ENCODE peak calls at places on chromosomes 1 and 21, in six cellular contexts. O, W, A, Z, B and R are unnamed samples. For H3K27me3, the result is how much of the 10 kb centered on the place peaks cover.

GRCh38 chr1:195714248-195714647 is 894.0 kb downstream of the KCNT2 start:
- DNase-seq in O (no peak), W (no peak), A (no peak), Z (no peak), B (no peak), R (no peak)

GRCh38 chr21:28632718-28633408 is 359.8 kb downstream of the LTN1 start:
- DNase-seq in O (no peak), W (no peak), A (no peak), Z (no peak), B (no peak), R (no peak)

GRCh38 chr1:104991702-104992101 is 1242.0 kb downstream of the AMY1C start:
- DNase-seq in O (no peak), W (no peak), A (no peak), Z (no peak), B (no peak), R (no peak)

GRCh38 chr21:45594721-45595489 is 48.6 kb upstream of the PCBP3 start:
- DNase-seq in O (no peak), W (no peak), A (no peak), Z (peak), B (no peak), R (no peak)

GRCh38 chr1:214002472-214002871 is 14.7 kb downstream of the PROX1 start:
- DNase-seq in O (no peak), W (peak), A (no peak), Z (no peak), B (no peak), R (no peak)

GRCh38 chr1:163874070-163874469 is 552.3 kb downstream of the NUF2 start:
- DNase-seq in O (no peak), W (no peak), A (no peak), Z (no peak), B (no peak), R (no peak)

GRCh38 chr1:23555949-23556640 is 3.2 kb downstream of the ID3 start:
- DNase-seq in O (no peak), W (no peak), A (no peak), Z (no peak), B (no peak), R (peak)

GRCh38 chr21:28684351-28684750 is 308.3 kb downstream of the LTN1 start:
- DNase-seq in O (no peak), W (peak), A (no peak), Z (no peak), B (no peak), R (no peak)

GRCh38 chr1:58946390-58946789 is 162.5 kb upstream of the JUN start:
- DNase-seq in O (no peak), W (no peak), A (no peak), Z (no peak), B (no peak), R (no peak)

GRCh38 chr1:2979191-2980072 is 41.8 kb upstream of the ACTRT2 start:
- DNase-seq in O (no peak), W (no peak), A (no peak), Z (peak), B (no peak), R (no peak)

GRCh38 chr1:23178931-23179330 is 10.3 kb upstream of the LUZP1 start:
- DNase-seq in O (no peak), W (no peak), A (no peak), Z (no peak), B (no peak), R (no peak)

GRCh38 chr1:53285546-53285945 is 42.3 kb downstream of the LRP8 start:
- DNase-seq in O (no peak), W (no peak), A (no peak), Z (no peak), B (no peak), R (no peak)

GRCh38 chr21:36976882-36977651 is 10.6 kb upstream of the HLCS start:
- DNase-seq in O (peak), W (no peak), A (no peak), Z (no peak), B (no peak), R (peak)

GRCh38 chr1:18681423-18681835 is 50.8 kb downstream of the PAX7 start:
- DNase-seq in O (no peak), W (no peak), A (no peak), Z (no peak), B (no peak), R (no peak)

GRCh38 chr1:236748471-236748870 is 46.6 kb upstream of the MTR start:
- DNase-seq in O (no peak), W (no peak), A (no peak), Z (no peak), B (no peak), R (no peak)
- TF ChIP-seq CTCF in O (no peak), W (peak), A (no peak), Z (peak), B (no peak), R (no peak)

GRCh38 chr1:244863491-244864252 is 671 bp downstream of the HNRNPU start:
- DNase-seq in O (no peak), W (no peak), A (no peak), Z (peak), B (peak), R (peak)
- TF ChIP-seq POLR2A in O (no peak), W (no peak), A (no peak), Z (peak), B (no peak), R (no peak)

GRCh38 chr1:109478806-109479205 is 4.9 kb upstream of the ATXN7L2 start:
- DNase-seq in O (no peak), W (no peak), A (no peak), Z (no peak), B (peak), R (peak)
- H3K27me3 ChIP-seq in O (under half), W (under half), A (under half), Z (under half), B (under half), R (under half)

GRCh38 chr21:43718872-43719747 is at the start of gene PDXK:
- DNase-seq in O (peak), W (peak), A (peak), Z (peak), B (peak), R (peak)
- TF ChIP-seq CTCF in O (no peak), W (no peak), A (no peak), Z (peak), B (no peak), R (peak)

GRCh38 chr1:212037900-212038299 is 2.4 kb downstream of the DTL start:
- DNase-seq in O (no peak), W (no peak), A (no peak), Z (no peak), B (no peak), R (no peak)

GRCh38 chr1:212030936-212031528 is 4.3 kb downstream of the INTS7 start:
- DNase-seq in O (no peak), W (no peak), A (no peak), Z (no peak), B (no peak), R (no peak)

GRCh38 chr1:212035123-212035834 is at the start of the genes DTL and INTS7:
- DNase-seq in O (peak), W (peak), A (peak), Z (peak), B (peak), R (peak)

GRCh38 chr1:212035835-212036605 is 472 bp downstream of the DTL start:
- DNase-seq in O (no peak), W (no peak), A (no peak), Z (no peak), B (no peak), R (no peak)

DNA sequence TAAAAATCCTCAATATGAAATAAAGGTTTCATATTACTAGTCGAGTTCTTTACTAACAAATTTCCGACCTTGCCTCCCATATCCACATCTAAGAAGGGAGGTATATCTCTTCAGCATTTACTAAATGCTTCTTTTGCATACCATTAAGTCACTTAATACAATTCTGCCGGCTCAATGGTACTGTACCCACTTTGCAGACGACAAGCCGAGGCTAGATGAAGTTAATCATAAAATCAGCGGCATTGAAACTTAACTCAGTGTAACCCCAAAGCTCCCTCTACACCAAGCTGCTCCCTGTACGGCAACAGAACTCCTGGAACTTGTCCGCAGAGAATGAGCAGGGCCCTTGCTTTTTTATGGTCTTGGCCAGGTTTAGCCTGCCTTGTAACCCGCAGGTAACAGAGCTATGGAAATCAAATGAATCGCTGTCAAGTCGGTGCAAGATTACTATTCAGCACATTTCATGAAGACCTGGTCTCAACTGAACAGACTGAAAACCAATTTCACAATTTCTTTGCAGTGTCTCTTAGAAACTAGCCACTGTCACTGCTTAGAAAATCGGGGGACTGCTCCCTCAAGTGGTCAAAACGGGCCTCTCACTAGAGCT is 738 bp downstream of the INTS7 start:
- DNase-seq in O (no peak), W (no peak), A (no peak), Z (no peak), B (no peak), R (no peak)
- TF ChIP-seq POLR2A in O (no peak), W (no peak), A (no peak), Z (no peak), B (no peak), R (no peak)

DNA sequence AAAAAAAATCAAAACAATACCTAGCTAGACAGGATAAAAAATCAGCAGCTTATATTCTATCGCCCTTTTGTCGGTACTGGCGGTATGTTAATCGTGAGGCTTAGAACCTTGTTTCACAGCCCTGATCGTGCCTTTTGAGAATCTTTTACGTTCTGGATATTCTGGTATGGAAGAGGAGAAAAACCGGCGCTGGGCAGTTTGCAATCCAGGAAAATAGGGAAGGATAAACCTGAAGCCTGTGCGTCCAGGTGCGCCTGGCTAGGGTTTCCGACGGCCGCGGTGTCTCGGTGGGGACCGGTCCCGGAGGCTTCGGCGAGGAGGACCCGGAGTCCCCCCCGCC is 276 bp upstream of the SYPL2 start:
- DNase-seq in O (no peak), W (no peak), A (no peak), Z (no peak), B (no peak), R (no peak)
- H3K27me3 ChIP-seq in O (under half), W (under half), A (half or more), Z (under half), B (under half), R (under half)

GRCh38 chr1:235781807-235782206 is 84.9 kb downstream of the LYST start:
- DNase-seq in O (no peak), W (no peak), A (no peak), Z (no peak), B (no peak), R (no peak)

GRCh38 chr1:235779770-235780169 is 86.9 kb downstream of the LYST start:
- DNase-seq in O (no peak), W (no peak), A (no peak), Z (no peak), B (no peak), R (no peak)

GRCh38 chr1:235784950-235785349 is 81.8 kb downstream of the LYST start:
- DNase-seq in O (no peak), W (no peak), A (no peak), Z (no peak), B (no peak), R (no peak)

DNA sequence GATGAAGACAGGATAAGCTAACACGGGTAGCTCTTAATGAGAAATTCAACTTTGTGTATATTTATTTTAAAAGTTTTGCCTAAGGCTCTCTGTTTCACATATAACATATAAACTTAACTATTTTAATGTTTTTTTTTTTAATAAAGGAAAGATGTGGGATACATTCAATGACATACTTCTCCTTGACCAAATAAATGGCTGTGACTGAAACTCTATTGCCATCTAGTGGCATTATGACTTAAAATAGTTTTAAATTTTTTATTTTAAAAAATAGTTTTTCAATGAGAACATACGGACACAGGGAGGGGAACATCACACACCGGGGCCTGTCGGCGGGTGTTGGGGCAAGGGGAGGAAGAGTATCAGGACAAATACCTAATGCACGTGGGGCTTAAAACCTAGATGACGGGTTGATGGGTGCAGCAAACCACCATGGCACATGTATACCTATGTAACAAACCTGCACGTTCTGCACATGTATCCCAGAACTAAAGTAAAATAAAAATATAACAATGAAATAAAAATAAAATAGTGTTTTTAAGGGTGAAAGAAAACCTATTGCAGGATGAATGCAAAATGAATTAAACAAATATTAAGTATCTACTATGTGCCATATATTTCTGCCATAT is 83.4 kb downstream of the LYST start:
- DNase-seq in O (no peak), W (no peak), A (no peak), Z (no peak), B (no peak), R (no peak)
- TF ChIP-seq CTCF in O (no peak), W (peak), A (no peak), Z (peak), B (peak), R (peak)

GRCh38 chr1:212412374-212412773 is 2.3 kb downstream of the PACC1 start:
- DNase-seq in O (no peak), W (no peak), A (no peak), Z (no peak), B (no peak), R (no peak)

GRCh38 chr1:212410231-212410825 is 4.4 kb downstream of the PACC1 start:
- DNase-seq in O (no peak), W (no peak), A (no peak), Z (no peak), B (no peak), R (no peak)

GRCh38 chr1:212413902-212414327 is 771 bp downstream of the PACC1 start:
- DNase-seq in O (no peak), W (no peak), A (no peak), Z (no peak), B (no peak), R (no peak)

GRCh38 chr1:212415107-212415841 is 588 bp upstream of the PACC1 start:
- DNase-seq in O (no peak), W (no peak), A (no peak), Z (no peak), B (no peak), R (no peak)

GRCh38 chr1:212414328-212415106 is at the start of gene PACC1:
- DNase-seq in O (peak), W (peak), A (peak), Z (peak), B (peak), R (peak)
- TF ChIP-seq POLR2A in O (no peak), W (no peak), A (peak), Z (peak), B (peak), R (peak)

GRCh38 chr1:181482521-181483083 is 715 bp upstream of the CACNA1E start:
- DNase-seq in O (no peak), W (no peak), A (no peak), Z (peak), B (peak), R (no peak)
- H3K27me3 ChIP-seq in O (under half), W (half or more), A (half or more), Z (under half), B (half or more), R (under half)